ENCODE peak calls at places on chromosomes 5 and 9, in five cellular contexts. H is fibroblast of pulmonary artery, T is IMR-90, Z is tibial nerve, Y is ovary. V is an unnamed sample.

GRCh38 chr5:169875091-169875727 is 105.1 kb downstream of the INSYN2B start:
- DNase-seq in Z (peak), H (peak), T (peak), Y (no peak), V (peak)

GRCh38 chr5:64384761-64385160 is 121.1 kb upstream of the RGS7BP start:
- DNase-seq in H (peak), Z (no peak), Y (no peak), T (no peak), V (no peak)

GRCh38 chr5:120402606-120403005 is 61.5 kb upstream of the PRR16 start:
- DNase-seq in Y (no peak), H (no peak), T (no peak), Z (no peak), V (no peak)

GRCh38 chr9:137365056-137365455 is 57.9 kb downstream of the EXD3 start:
- DNase-seq in T (no peak), Z (no peak), H (no peak), Y (peak), V (no peak)

GRCh38 chr9:110745656-110746055 is 77.1 kb downstream of the MUSK start:
- DNase-seq in T (peak), H (no peak), Y (no peak), Z (no peak), V (no peak)

GRCh38 chr9:69173891-69174644 is at the start of gene TJP2:
- DNase-seq in Y (peak), H (peak), Z (no peak), T (peak), V (peak)

GRCh38 chr9:6383551-6384225 is 29.3 kb upstream of the UHRF2 start:
- DNase-seq in T (peak), Y (no peak), H (peak), Z (no peak), V (peak)

GRCh38 chr5:657570-657969 is 35.6 kb downstream of the TPPP start:
- DNase-seq in Y (no peak), T (peak), H (peak), Z (no peak), V (peak)

GRCh38 chr5:32506809-32507208 is 62.3 kb upstream of the ZFR start:
- DNase-seq in Y (no peak), H (peak), T (peak), Z (no peak), V (peak)

GRCh38 chr5:9733456-9733855 is 103.3 kb upstream of the TAS2R1 start:
- DNase-seq in Z (no peak), Y (no peak), H (no peak), T (peak), V (peak)

DNA sequence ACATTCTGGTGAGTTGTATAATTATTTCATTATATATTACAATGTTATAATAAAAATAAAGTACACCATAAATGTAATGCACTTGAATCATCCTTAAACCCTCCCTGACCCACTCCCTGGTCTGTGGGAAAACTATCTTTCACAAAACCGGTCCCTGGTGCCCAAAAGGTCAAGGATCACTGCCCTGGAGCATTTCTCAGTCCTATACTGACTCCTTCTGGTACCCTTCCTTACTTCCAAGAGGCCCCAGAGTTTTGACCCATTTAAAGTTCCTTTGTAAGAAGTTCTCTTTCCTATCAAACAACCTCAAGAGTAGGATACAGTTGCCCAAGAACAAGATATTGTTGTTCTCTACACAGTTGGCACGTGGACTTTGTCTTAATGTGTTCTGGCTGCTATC is 88.9 kb upstream of the TRPM3 start:
- DNase-seq in Z (no peak), H (no peak), Y (no peak), T (no peak), V (no peak)
- TF ChIP-seq CTCF in Z (no peak), H (no peak), Y (no peak), T (no peak), V (no peak)

GRCh38 chr9:131095666-131096489 is 453 bp upstream of the AIF1L start:
- DNase-seq in Y (no peak), T (no peak), Z (no peak), H (no peak), V (no peak)
- H3K4me3 ChIP-seq in Y (no peak), T (peak), Z (peak), H (no peak), V (peak)

DNA sequence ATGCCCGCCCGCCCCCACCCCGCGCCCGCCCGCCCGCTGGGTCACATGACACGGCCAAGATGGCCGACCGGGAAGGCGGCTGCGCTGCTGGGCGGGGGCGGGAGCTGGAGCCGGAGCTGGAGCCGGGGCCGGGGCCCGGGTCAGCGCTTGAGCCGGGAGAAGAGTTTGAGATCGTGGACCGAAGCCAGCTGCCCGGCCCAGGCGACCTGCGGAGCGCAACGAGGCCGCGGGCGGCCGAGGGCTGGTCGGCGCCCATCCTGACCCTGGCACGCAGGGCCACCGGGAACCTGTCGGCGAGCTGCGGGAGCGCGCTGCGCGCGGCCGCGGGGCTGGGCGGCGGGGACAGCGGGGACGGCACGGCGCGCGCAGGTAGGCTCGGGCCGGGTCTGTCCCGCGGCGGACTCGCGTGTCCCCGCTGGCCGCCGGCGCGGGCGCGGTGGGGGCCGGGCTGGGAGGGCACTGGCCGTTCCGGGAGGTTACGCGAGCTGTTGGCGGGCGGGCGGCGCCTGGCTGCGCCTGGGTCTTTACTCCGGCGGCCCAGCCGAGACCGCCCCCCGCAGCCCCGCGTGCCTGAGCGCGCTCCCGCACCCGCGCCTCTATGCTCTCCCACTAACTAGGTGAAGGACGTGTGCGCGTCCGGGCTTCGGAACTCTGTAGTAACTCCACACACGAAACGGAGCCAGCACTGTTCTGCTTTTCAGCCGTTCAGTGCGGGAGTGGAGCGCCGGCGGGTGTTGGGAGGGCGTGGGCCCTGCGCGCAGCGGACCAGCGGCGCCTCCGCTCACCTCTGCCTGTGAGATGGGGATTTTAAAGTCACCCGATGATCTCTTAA is at the start of gene RUFY1:
- DNase-seq in T (peak), Z (peak), H (peak), Y (peak), V (peak)
- TF ChIP-seq CTCF in T (no peak), Z (no peak), H (no peak), Y (no peak), V (no peak)

DNA sequence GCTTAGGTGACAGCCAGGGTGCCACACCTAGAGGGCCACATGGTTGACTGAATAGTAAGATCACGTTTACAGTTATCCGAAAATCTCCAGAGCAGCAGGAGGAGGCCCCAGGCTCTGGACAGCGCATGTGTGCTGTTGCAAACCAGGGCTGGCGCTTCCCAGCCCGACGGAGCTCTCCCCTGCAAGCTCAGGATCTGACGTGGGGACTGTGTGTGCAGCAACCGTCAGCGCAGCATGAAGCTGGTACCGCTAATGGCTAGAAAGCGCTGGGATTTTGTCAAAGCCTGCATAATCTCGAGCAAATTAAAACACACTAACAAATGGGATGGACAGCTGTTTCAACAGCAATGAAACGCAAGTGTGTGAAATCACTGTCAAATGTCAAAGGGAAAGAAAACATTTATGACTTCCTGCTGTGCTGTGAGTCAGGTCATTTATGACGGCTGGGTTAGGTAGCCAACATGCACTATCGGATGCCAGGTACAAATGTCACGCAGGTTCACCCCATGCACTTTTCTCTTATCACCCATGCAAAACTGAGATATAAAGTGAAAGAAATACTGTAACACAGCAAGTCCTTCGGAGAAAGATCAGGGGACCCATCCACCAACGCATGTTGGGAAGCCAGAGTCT is 7.5 kb downstream of the SURF4 start:
- DNase-seq in Z (no peak), T (no peak), H (no peak), Y (no peak), V (peak)
- H3K4me3 ChIP-seq in Z (no peak), T (no peak), H (no peak), Y (no peak), V (no peak)

DNA sequence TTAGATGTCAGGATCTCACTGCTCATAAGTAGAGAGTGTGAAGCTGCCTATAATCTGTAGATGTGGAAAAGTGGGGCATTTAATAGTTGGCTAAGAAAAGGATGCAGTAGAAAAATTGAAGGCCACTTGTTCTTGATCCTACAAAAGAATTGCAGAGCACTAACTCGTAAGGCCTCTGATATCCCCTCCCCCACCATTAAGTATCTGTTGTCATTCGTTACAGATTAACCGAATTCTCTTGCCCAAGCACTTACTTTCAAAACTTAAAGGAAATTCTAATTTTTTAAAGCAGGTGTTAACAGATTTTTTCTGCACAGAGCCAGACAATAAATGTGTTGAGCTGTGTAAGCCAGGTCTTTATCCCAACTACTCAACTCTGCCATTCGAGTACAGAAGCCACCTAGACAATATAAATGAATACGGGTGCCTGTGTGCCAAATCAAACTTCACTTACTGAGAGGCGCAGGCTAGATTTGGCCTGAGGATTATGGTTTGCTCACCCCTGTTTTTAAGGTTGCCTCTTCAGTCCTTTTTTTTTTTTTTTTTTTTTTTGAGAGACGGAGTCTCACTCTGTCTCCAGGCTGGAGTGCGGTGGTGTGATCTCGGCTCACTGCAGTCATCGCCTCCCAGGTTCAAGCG is 234.8 kb downstream of the RFK start:
- DNase-seq in H (no peak), T (no peak), Z (no peak), Y (no peak), V (no peak)
- TF ChIP-seq CTCF in H (no peak), T (no peak), Z (no peak), Y (no peak), V (no peak)

DNA sequence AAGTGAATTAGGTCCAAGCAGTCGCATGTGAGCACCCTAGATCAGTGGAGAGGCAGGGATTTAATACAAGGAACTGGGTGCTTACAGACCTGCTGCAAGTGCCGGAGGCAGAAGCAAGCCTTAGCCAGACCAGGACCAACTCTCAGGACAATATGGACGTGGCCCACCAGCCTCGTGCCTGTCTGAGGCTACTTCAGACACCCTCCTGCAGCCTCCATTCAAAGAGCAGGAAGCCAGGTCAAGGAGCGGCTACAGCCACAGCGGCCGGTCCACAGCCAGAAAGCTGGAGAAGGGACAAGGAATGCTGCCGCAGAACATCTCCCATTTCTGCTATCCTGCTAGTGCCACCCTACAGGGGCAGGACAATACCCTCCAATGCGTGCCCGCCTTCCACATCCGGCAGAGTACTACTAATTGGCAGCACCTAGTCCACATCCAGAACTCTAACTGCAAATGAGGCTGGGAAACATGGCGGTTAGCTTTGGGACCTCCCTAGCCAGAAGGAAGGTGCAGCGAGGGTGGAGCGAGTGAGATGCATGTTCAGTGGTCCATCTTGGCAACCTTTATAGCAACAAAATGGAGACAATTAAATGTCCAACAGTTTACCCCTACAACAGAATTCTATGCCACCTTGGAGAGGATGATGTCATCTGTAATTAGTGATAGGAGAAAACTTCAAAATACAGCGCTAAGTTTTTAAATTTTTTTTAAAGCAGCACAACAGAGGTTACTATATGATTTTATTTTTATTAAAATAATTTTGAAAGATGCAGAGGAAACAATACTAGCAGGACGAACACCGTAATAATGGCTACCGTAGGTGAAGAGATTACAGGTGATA is 1.0 kb upstream of the ALDH1B1 start:
- DNase-seq in Z (no peak), T (no peak), Y (no peak), H (no peak), V (no peak)
- H3K4me3 ChIP-seq in Z (peak), T (no peak), Y (no peak), H (peak), V (peak)

V was measured in fibroblast of villous mesenchyme.